ENCODE peak calls at places on chromosome 20, in eight cellular contexts. R, P, J, G, T, H, L and S are unnamed samples. For H3K4me1, the result is how much of the 10 kb centered on the place peaks cover.

GRCh38 chr20:14790771-14791517 is 453.5 kb upstream of the FLRT3 start:
- DNase-seq in H (peak), P (no peak), J (no peak), R (no peak), G (no peak), L (peak), T (no peak), S (no peak)

GRCh38 chr20:5705827-5706226 is 44.4 kb upstream of the SHLD1 start:
- DNase-seq in G (no peak), H (no peak), T (no peak), R (no peak), P (no peak), J (no peak), L (no peak), S (no peak)

GRCh38 chr20:51500311-51500710 is 42.2 kb downstream of the NFATC2 start:
- DNase-seq in T (no peak), L (peak), G (peak), P (no peak), R (peak), H (peak), J (peak), S (peak)

GRCh38 chr20:16801919-16802651 is 53.9 kb downstream of the OTOR start:
- DNase-seq in J (peak), R (peak), L (peak), G (no peak), H (peak), P (peak), T (peak), S (no peak)

GRCh38 chr20:47785321-47785899 is at the start of gene SULF2:
- DNase-seq in J (peak), P (peak), R (no peak), G (no peak), H (no peak), L (peak), T (peak), S (no peak)

GRCh38 chr20:59013959-59014608 is 5.1 kb upstream of the TUBB1 start:
- DNase-seq in L (peak), T (no peak), G (no peak), J (no peak), P (no peak), R (no peak), H (no peak), S (peak)

GRCh38 chr20:46070215-46070910 is 19.4 kb downstream of the NCOA5 start:
- DNase-seq in R (no peak), H (no peak), L (peak), J (peak), P (no peak), T (no peak), G (no peak), S (no peak)

GRCh38 chr20:51710503-51710902 is 57.7 kb downstream of the ATP9A start:
- DNase-seq in J (no peak), H (no peak), G (no peak), P (no peak), T (no peak), R (no peak), L (no peak), S (no peak)

GRCh38 chr20:58715709-58716475 is 23.3 kb downstream of the NPEPL1 start:
- DNase-seq in R (no peak), G (no peak), P (no peak), T (no peak), H (no peak), L (no peak), J (no peak), S (no peak)

GRCh38 chr20:37379967-37380828 is 34.3 kb downstream of the SRC start:
- DNase-seq in L (peak), P (no peak), R (peak), J (peak), T (no peak), H (no peak), G (no peak), S (no peak)

GRCh38 chr20:59006864-59007757 is at the start of gene CTSZ:
- DNase-seq in G (no peak), P (peak), L (peak), T (peak), J (peak), H (peak), R (peak), S (peak)

GRCh38 chr20:46060301-46060881 is 29.4 kb downstream of the NCOA5 start:
- DNase-seq in R (peak), H (peak), L (no peak), G (no peak), J (no peak), T (peak), P (no peak), S (peak)

GRCh38 chr20:19960745-19961144 is 56.4 kb upstream of the NAA20 start:
- DNase-seq in L (no peak), J (no peak), H (no peak), G (no peak), R (no peak), P (no peak), T (no peak), S (no peak)

GRCh38 chr20:58268421-58268821 is 40.0 kb upstream of the ANKRD60 start:
- DNase-seq in P (no peak), T (no peak), J (peak), R (no peak), G (no peak), L (no peak), H (no peak), S (no peak)

GRCh38 chr20:25178563-25179438 is 16.7 kb upstream of the ENTPD6 start:
- DNase-seq in J (peak), P (peak), L (peak), T (peak), H (peak), R (peak), G (peak), S (peak)

GRCh38 chr20:47740225-47741184 is 44.8 kb downstream of the SULF2 start:
- DNase-seq in H (peak), R (no peak), G (no peak), J (no peak), L (no peak), T (no peak), P (no peak), S (no peak)

GRCh38 chr20:57265649-57266250 is 691 bp downstream of the BMP7 start:
- DNase-seq in T (no peak), H (no peak), P (no peak), G (no peak), L (no peak), J (no peak), R (no peak), S (no peak)

GRCh38 chr20:22456109-22456508 is 128.3 kb downstream of the FOXA2 start:
- DNase-seq in H (no peak), G (no peak), L (no peak), J (no peak), R (no peak), P (no peak), T (no peak), S (no peak)

GRCh38 chr20:36969478-36970186 is 18.1 kb upstream of the SAMHD1 start:
- DNase-seq in G (peak), T (peak), L (no peak), H (no peak), R (no peak), J (no peak), P (no peak), S (peak)

GRCh38 chr20:44720994-44721784 is 6.0 kb downstream of the CCN5 start:
- DNase-seq in G (no peak), J (peak), H (peak), P (peak), L (peak), T (no peak), R (no peak), S (no peak)

GRCh38 chr20:36975085-36975829 is 23.7 kb upstream of the SAMHD1 start:
- DNase-seq in G (peak), J (no peak), R (no peak), H (no peak), T (peak), L (no peak), P (no peak), S (peak)

GRCh38 chr20:59645316-59645715 is 41.0 kb downstream of the PHACTR3 start:
- DNase-seq in H (no peak), R (no peak), P (no peak), T (no peak), L (no peak), J (no peak), G (no peak), S (no peak)

GRCh38 chr20:57467742-57468141 is 57.2 kb downstream of the CTCFL start:
- DNase-seq in R (no peak), P (no peak), G (no peak), T (no peak), L (no peak), J (no peak), H (no peak), S (no peak)

GRCh38 chr20:24650091-24650490 is 180.7 kb downstream of the SYNDIG1 start:
- DNase-seq in P (no peak), R (no peak), T (no peak), H (no peak), J (peak), G (no peak), L (peak), S (no peak)

GRCh38 chr20:23440004-23440403 is 519 bp downstream of the CSTL1 start:
- DNase-seq in G (no peak), H (no peak), T (no peak), J (no peak), R (no peak), P (no peak), L (no peak), S (no peak)

GRCh38 chr20:53611449-53611894 is 17.8 kb upstream of the ZNF217 start:
- DNase-seq in G (no peak), J (peak), P (peak), H (peak), L (peak), R (no peak), T (peak), S (no peak)

GRCh38 chr20:25013478-25014380 is 21.2 kb upstream of the APMAP start:
- DNase-seq in L (no peak), R (no peak), J (no peak), T (no peak), G (no peak), P (no peak), H (peak), S (no peak)

GRCh38 chr20:24998631-24999445 is 6.3 kb upstream of the APMAP start:
- DNase-seq in P (no peak), L (no peak), H (no peak), R (peak), T (peak), J (no peak), G (no peak), S (no peak)

GRCh38 chr20:38692436-38693411 is 31.6 kb upstream of the SLC32A1 start:
- DNase-seq in P (peak), R (peak), J (peak), H (peak), G (no peak), L (peak), T (peak), S (no peak)

GRCh38 chr20:54047741-54048140 is 22.7 kb downstream of the BCAS1 start:
- DNase-seq in R (no peak), J (no peak), T (peak), G (no peak), P (no peak), L (no peak), H (no peak), S (no peak)

GRCh38 chr20:32396656-32397160 is 38.6 kb downstream of the ASXL1 start:
- DNase-seq in J (no peak), P (no peak), R (no peak), L (no peak), T (no peak), H (no peak), G (no peak), S (no peak)

GRCh38 chr20:39706089-39706721 is 744.1 kb downstream of the DHX35 start:
- DNase-seq in P (peak), H (peak), J (no peak), R (no peak), T (no peak), L (peak), G (no peak), S (no peak)

GRCh38 chr20:60210779-60211617 is 252.8 kb downstream of the CDH26 start:
- DNase-seq in J (peak), R (peak), P (peak), T (peak), G (no peak), H (peak), L (peak), S (peak)

GRCh38 chr20:38658879-38659612 is 57.4 kb downstream of the ARHGAP40 start:
- DNase-seq in H (peak), P (no peak), L (no peak), T (peak), R (peak), G (no peak), J (peak), S (peak)

GRCh38 chr20:59161626-59162170 is 1.9 kb upstream of the ZNF831 start:
- DNase-seq in J (no peak), T (no peak), L (no peak), P (no peak), G (peak), H (no peak), R (no peak), S (peak)

GRCh38 chr20:10492065-10492464 is 57.0 kb downstream of the SLX4IP start:
- DNase-seq in H (peak), R (no peak), J (no peak), G (no peak), P (no peak), T (no peak), L (peak), S (no peak)

GRCh38 chr20:44057698-44058675 is 129.0 kb downstream of the JPH2 start:
- DNase-seq in L (peak), T (no peak), R (no peak), P (no peak), G (no peak), J (no peak), H (no peak), S (no peak)

GRCh38 chr20:1945134-1945618 is 48.7 kb downstream of the PDYN start:
- DNase-seq in T (no peak), H (peak), J (no peak), L (no peak), R (no peak), P (peak), G (no peak), S (no peak)

GRCh38 chr20:21102252-21102609 is 3.9 kb downstream of the LINC00237 start:
- DNase-seq in J (no peak), T (no peak), R (no peak), L (no peak), P (no peak), G (no peak), H (no peak), S (peak)
- H3K4me1 ChIP-seq in J (under half), T (under half), R (under half), L (under half), P (under half), G (under half), H (under half), S (half or more)

DNA sequence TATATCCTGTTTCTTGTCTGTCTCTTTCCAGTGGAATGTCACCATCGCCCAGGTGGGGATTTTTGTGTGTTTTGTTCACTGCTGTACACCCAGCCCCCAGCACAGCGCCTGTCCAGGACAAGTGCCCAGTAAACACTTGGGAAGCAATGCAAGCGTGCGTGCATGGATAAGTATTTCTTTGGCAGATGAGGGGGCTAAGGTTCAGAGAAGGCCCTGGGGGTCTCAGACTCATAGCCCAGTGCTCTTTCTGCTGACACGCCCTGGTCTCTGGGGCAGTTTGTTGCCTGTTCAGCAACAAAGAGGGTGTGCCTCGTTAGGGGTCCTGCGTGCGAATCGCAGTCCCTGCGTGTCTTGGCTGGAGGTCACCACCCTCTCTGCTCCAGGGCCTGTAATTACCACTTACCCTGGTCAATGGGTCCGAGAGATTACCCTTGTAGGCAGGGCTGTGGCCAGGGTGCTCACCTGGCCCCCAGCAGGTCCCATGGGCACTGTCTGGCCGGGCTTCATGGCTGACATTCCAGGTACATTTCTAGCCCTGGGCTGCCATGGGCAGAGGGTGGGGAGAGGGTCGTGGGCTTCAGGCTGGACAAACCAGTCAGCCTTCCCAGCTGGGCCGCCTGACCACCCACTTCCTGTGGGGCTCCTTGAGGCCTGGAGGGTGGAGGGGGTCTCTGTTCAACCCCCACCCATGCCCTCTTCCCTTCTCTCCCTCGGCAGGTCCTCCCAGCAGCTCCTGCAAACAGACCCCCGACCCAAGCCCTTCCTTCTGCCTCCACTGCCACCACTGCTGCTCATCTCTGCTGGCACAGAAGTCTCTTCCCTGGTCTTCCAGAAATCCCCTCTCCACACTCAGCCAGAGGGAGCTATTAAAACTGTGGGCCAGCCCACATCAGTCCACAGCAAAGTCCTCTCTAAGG is 87.1 kb downstream of the CEBPB start:
- DNase-seq in G (no peak), R (no peak), H (no peak), T (no peak), J (no peak), L (no peak), P (no peak), S (no peak)
- H3K4me3 ChIP-seq in G (no peak), R (no peak), H (no peak), T (no peak), J (no peak), L (no peak), P (no peak), S (no peak)

DNA sequence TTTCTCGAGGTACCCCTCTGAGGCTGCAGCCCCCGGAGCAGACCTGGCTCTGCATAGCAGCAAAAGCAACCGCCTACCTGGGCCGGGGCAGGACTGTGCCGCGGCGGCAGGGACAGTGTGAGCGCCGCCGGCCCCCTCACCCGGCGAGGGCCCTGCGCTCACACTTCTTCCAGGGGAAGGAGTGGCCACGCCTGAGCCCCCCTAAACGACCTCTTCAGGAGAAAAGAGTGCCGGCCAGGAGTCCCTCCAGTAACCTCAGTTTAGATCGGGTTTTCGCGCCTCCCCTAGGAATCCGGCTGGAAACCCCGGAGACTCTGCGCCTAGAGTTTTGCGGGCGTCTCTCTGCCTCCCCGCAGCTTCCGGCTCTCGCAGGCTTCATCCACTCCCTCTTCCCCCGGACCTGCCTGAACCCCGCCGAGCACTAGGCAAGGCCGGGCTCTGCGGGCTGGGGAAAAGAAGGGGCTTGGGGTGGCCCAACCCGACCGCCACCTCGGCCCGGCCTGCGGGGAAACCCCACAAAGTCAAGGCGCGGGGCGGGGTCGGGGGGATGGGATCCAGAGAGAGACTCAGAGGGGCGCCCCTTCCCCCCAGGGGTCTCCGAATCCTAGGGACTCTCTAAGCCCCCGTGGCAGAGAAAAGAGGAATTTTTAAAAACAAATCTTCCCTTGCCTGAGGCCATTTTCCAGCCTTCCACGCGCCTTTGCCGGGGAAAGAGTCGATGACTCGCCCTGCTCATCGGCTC is 558 bp downstream of the LINC00237 start:
- DNase-seq in R (no peak), T (no peak), J (no peak), P (no peak), L (no peak), H (no peak), G (no peak), S (no peak)
- H3K4me1 ChIP-seq in R (under half), T (under half), J (under half), P (under half), L (under half), H (under half), G (under half), S (under half)

DNA sequence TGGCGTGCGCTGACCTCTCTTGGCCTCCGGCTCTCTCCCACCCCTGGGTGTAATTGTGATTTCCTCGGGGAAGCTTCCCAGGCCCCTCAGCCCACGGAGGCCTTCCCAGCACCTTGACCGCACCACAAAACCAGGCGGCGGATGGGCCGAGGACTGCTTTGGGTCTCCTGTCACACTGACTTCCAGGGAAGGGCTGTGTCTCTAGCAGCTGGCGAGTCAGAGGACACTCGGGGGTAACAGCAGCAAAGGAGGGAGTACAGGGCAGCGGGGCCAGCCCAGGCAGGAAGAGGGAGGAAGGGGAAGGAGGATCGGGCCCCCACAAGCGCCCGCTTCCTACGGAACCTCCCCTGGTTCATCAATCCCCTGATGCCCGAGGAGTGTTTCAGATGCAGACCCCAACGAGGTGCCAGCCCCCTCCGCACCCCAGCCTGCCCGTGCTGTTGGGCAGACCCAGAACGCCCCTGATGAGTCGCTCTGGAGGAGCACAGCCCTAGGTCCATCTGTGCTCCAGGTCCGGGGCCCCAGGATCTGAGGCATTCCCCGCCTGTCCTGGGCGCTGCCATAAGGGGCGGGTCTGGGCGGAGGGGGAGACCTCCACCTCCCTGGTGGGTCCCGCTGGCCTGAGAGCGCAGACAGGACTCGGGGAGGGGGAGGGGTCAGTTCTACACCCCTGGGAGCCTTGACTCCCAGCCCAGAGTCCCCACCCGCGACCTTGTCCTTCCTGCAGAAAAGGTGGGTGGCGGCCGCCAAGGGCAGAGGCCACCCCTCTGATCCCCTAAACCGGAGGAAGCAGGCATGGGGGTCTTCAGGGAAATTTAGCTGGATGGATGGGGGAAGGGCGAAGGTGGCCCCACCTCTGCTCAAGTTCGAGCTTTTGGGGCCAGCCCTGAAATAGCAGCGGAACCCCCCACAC is 956 bp downstream of the CHRNA4 start:
- DNase-seq in G (no peak), R (no peak), H (no peak), T (no peak), J (no peak), P (no peak), L (no peak), S (no peak)
- H3K4me3 ChIP-seq in G (no peak), R (no peak), H (no peak), T (no peak), J (no peak), P (no peak), L (no peak), S (no peak)